ENCODE peak calls at places on chromosomes 1 and 21, in six cellular contexts. One of them, this sample, is unnamed.
A peak's percentile ranks its signal among the peaks of the same experiment; 100 is the strongest.

GRCh38 chr1:211375949-211376348 is 49.3 kb downstream of the TRAF5 start:
- DNase-seq in H54: no peak
- DNase-seq in neural crest cell: no peak
- DNase-seq in lower leg skin: no peak
- DNase-seq in posterior cingulate gyrus: no peak
- DNase-seq in ACHN: no peak
- DNase-seq in this sample: no peak

GRCh38 chr1:2233997-2234761 is 6.1 kb downstream of the SKI start:
- DNase-seq in H54: peak; percentile 46
- DNase-seq in neural crest cell: no peak
- DNase-seq in lower leg skin: peak; percentile 98
- DNase-seq in posterior cingulate gyrus: peak; percentile 51
- DNase-seq in ACHN: no peak
- DNase-seq in this sample: peak; percentile 35

GRCh38 chr1:117580436-117580835 is 25.4 kb upstream of the TENT5C start:
- DNase-seq in H54: no peak
- DNase-seq in neural crest cell: no peak
- DNase-seq in lower leg skin: peak; percentile 70
- DNase-seq in posterior cingulate gyrus: no peak
- DNase-seq in ACHN: no peak
- DNase-seq in this sample: no peak

GRCh38 chr1:228405979-228406265 is 713 bp downstream of the TRIM11 start:
- DNase-seq in H54: no peak
- DNase-seq in neural crest cell: peak; percentile 15
- DNase-seq in lower leg skin: no peak
- DNase-seq in posterior cingulate gyrus: no peak
- DNase-seq in ACHN: peak; percentile 40
- DNase-seq in this sample: no peak

GRCh38 chr1:5780324-5780716 is 211.9 kb downstream of the NPHP4 start:
- DNase-seq in H54: no peak
- DNase-seq in neural crest cell: no peak
- DNase-seq in lower leg skin: no peak
- DNase-seq in posterior cingulate gyrus: no peak
- DNase-seq in ACHN: no peak
- DNase-seq in this sample: no peak

GRCh38 chr21:42079939-42080787 is 9.0 kb downstream of the UMODL1 start:
- DNase-seq in H54: no peak
- DNase-seq in neural crest cell: no peak
- DNase-seq in lower leg skin: no peak
- DNase-seq in posterior cingulate gyrus: no peak
- DNase-seq in ACHN: no peak
- DNase-seq in this sample: no peak

GRCh38 chr1:23167353-23168078 is 1.1 kb downstream of the LUZP1 start:
- DNase-seq in H54: peak; percentile 49
- DNase-seq in neural crest cell: peak; percentile 46
- DNase-seq in lower leg skin: no peak
- DNase-seq in posterior cingulate gyrus: peak; percentile 41
- DNase-seq in ACHN: peak; percentile 74
- DNase-seq in this sample: no peak

GRCh38 chr1:7770620-7770938 is 517 bp upstream of the VAMP3 start:
- DNase-seq in H54: no peak
- DNase-seq in neural crest cell: no peak
- DNase-seq in lower leg skin: no peak
- DNase-seq in posterior cingulate gyrus: no peak
- DNase-seq in ACHN: peak; percentile 2
- DNase-seq in this sample: no peak

GRCh38 chr1:27487927-27488522 is 1.9 kb downstream of the WASF2 start:
- DNase-seq in H54: no peak
- DNase-seq in neural crest cell: no peak
- DNase-seq in lower leg skin: no peak
- DNase-seq in posterior cingulate gyrus: no peak
- DNase-seq in ACHN: no peak
- DNase-seq in this sample: no peak

GRCh38 chr1:211843018-211843417 is 12.5 kb upstream of the LPGAT1 start:
- DNase-seq in H54: no peak
- DNase-seq in neural crest cell: no peak
- DNase-seq in lower leg skin: no peak
- DNase-seq in posterior cingulate gyrus: no peak
- DNase-seq in ACHN: peak; percentile 24
- DNase-seq in this sample: no peak

GRCh38 chr1:69776555-69776954 is 208.8 kb downstream of the LRRC7 start:
- DNase-seq in H54: no peak
- DNase-seq in neural crest cell: no peak
- DNase-seq in lower leg skin: no peak
- DNase-seq in posterior cingulate gyrus: no peak
- DNase-seq in ACHN: no peak
- DNase-seq in this sample: no peak

GRCh38 chr1:15966081-15966955 is 9.6 kb downstream of the ZBTB17 start:
- DNase-seq in H54: no peak
- DNase-seq in neural crest cell: no peak
- DNase-seq in lower leg skin: peak; percentile 85
- DNase-seq in posterior cingulate gyrus: no peak
- DNase-seq in ACHN: no peak
- DNase-seq in this sample: peak; percentile 70

GRCh38 chr21:37030864-37031263 is 24.4 kb downstream of the RIPPLY3 start:
- DNase-seq in H54: no peak
- DNase-seq in neural crest cell: no peak
- DNase-seq in lower leg skin: no peak
- DNase-seq in posterior cingulate gyrus: no peak
- DNase-seq in ACHN: no peak
- DNase-seq in this sample: no peak

GRCh38 chr1:244850099-244850852 is 14.1 kb downstream of the HNRNPU start:
- DNase-seq in H54: no peak
- DNase-seq in neural crest cell: no peak
- DNase-seq in lower leg skin: no peak
- DNase-seq in posterior cingulate gyrus: no peak
- DNase-seq in ACHN: no peak
- DNase-seq in this sample: no peak

GRCh38 chr1:167186771-167187170 is 33.9 kb upstream of the POU2F1 start:
- DNase-seq in H54: no peak
- DNase-seq in neural crest cell: no peak
- DNase-seq in lower leg skin: no peak
- DNase-seq in posterior cingulate gyrus: no peak
- DNase-seq in ACHN: no peak
- DNase-seq in this sample: no peak

GRCh38 chr1:19640363-19641316 is 3.5 kb upstream of the NBL1 start:
- DNase-seq in H54: no peak
- DNase-seq in neural crest cell: no peak
- DNase-seq in lower leg skin: peak; percentile 83
- DNase-seq in posterior cingulate gyrus: no peak
- DNase-seq in ACHN: peak; percentile 71
- DNase-seq in this sample: no peak

GRCh38 chr1:6577831-6578525 is 1.8 kb upstream of the ZBTB48 start:
- DNase-seq in H54: no peak
- DNase-seq in neural crest cell: no peak
- DNase-seq in lower leg skin: no peak
- DNase-seq in posterior cingulate gyrus: no peak
- DNase-seq in ACHN: no peak
- DNase-seq in this sample: no peak

GRCh38 chr1:165315481-165315880 is 41.0 kb downstream of the LMX1A start:
- DNase-seq in H54: no peak
- DNase-seq in neural crest cell: no peak
- DNase-seq in lower leg skin: no peak
- DNase-seq in posterior cingulate gyrus: no peak
- DNase-seq in ACHN: no peak
- DNase-seq in this sample: no peak

GRCh38 chr1:241611063-241611462 is 29.1 kb downstream of the CHML start:
- DNase-seq in H54: no peak
- DNase-seq in neural crest cell: no peak
- DNase-seq in lower leg skin: no peak
- DNase-seq in posterior cingulate gyrus: no peak
- DNase-seq in ACHN: peak; percentile 83
- DNase-seq in this sample: no peak

GRCh38 chr1:28236656-28237331 is 870 bp downstream of the ATP5IF1 start:
- DNase-seq in H54: no peak
- DNase-seq in neural crest cell: no peak
- DNase-seq in lower leg skin: no peak
- DNase-seq in posterior cingulate gyrus: no peak
- DNase-seq in ACHN: no peak
- DNase-seq in this sample: no peak

GRCh38 chr1:19678931-19679453 is 14.3 kb downstream of the HTR6 start:
- DNase-seq in H54: no peak
- DNase-seq in neural crest cell: no peak
- DNase-seq in lower leg skin: no peak
- DNase-seq in posterior cingulate gyrus: no peak
- DNase-seq in ACHN: no peak
- DNase-seq in this sample: no peak

GRCh38 chr1:61053712-61054608 is 28.4 kb upstream of the NFIA start:
- DNase-seq in H54: no peak
- DNase-seq in neural crest cell: no peak
- DNase-seq in lower leg skin: peak; percentile 89
- DNase-seq in posterior cingulate gyrus: peak; percentile 65
- DNase-seq in ACHN: no peak
- DNase-seq in this sample: no peak

GRCh38 chr1:240018617-240019016 is 73.1 kb upstream of the FMN2 start:
- DNase-seq in H54: no peak
- DNase-seq in neural crest cell: no peak
- DNase-seq in lower leg skin: no peak
- DNase-seq in posterior cingulate gyrus: no peak
- DNase-seq in ACHN: no peak
- DNase-seq in this sample: no peak

GRCh38 chr1:174534789-174535188 is 87.0 kb downstream of the GPR52 start:
- DNase-seq in H54: no peak
- DNase-seq in neural crest cell: no peak
- DNase-seq in lower leg skin: no peak
- DNase-seq in posterior cingulate gyrus: no peak
- DNase-seq in ACHN: no peak
- DNase-seq in this sample: no peak

GRCh38 chr1:113036639-113037321 is 36.2 kb upstream of the LRIG2 start:
- DNase-seq in H54: no peak
- DNase-seq in neural crest cell: no peak
- DNase-seq in lower leg skin: no peak
- DNase-seq in posterior cingulate gyrus: no peak
- DNase-seq in ACHN: no peak
- DNase-seq in this sample: no peak